ENCODE peak calls at places on chromosomes 11 and 22, in five cellular contexts. C is fibroblast of the aortic adventitia; Z is activated naive CD4-positive, alpha-beta T cell treated with Interleukin-2 at 50 U/mL for 16 hours; N is cardiac muscle cell; D is activated T-cell treated with anti-CD3 and anti-CD28 coated beads, Interleukin-2, amount 50 U/mL, for 72 hours. R is an unnamed sample.

GRCh38 chr22:35477911-35478582 is 62.6 kb upstream of the RASD2 start:
- DNase-seq in C (peak), Z (no peak), N (no peak), D (no peak), R (peak)

GRCh38 chr11:115745041-115745440 is 240.8 kb upstream of the CADM1 start:
- DNase-seq in C (no peak), Z (no peak), N (no peak), D (no peak), R (no peak)

GRCh38 chr11:2625183-2625582 is 74.6 kb downstream of the KCNQ1OT1 start:
- DNase-seq in C (no peak), Z (no peak), N (no peak), D (no peak), R (no peak)

GRCh38 chr11:122808494-122808893 is 29.8 kb upstream of the CRTAM start:
- DNase-seq in C (peak), Z (no peak), N (no peak), D (no peak), R (peak)

GRCh38 chr11:35363246-35364100 is 55.9 kb downstream of the SLC1A2 start:
- DNase-seq in C (peak), Z (no peak), N (no peak), D (no peak), R (no peak)

GRCh38 chr22:41356430-41357028 is 25.2 kb upstream of the TEF start:
- DNase-seq in C (no peak), Z (no peak), N (no peak), D (no peak), R (no peak)

GRCh38 chr22:43537019-43537585 is 125.3 kb downstream of the MPPED1 start:
- DNase-seq in C (no peak), Z (no peak), N (no peak), D (no peak), R (no peak)

GRCh38 chr11:13486926-13487660 is 8.7 kb downstream of the PTH start:
- DNase-seq in C (peak), Z (peak), N (peak), D (peak), R (no peak)

GRCh38 chr11:64720167-64720566 is 2.8 kb downstream of the NRXN2 start:
- DNase-seq in C (no peak), Z (no peak), N (no peak), D (no peak), R (no peak)

GRCh38 chr22:49658902-49659280 is 168.8 kb downstream of the BRD1 start:
- DNase-seq in C (no peak), Z (no peak), N (no peak), D (no peak), R (no peak)

GRCh38 chr22:26671317-26672059 is 14.1 kb downstream of the MIAT start:
- DNase-seq in C (no peak), Z (peak), N (no peak), D (peak), R (no peak)

GRCh38 chr11:62122076-62122475 is 1.7 kb upstream of the INCENP start:
- DNase-seq in C (no peak), Z (no peak), N (peak), D (no peak), R (no peak)

GRCh38 chr22:50261615-50262459 is at the start of gene MAPK12:
- DNase-seq in C (no peak), Z (no peak), N (peak), D (no peak), R (no peak)

GRCh38 chr11:70116386-70117077 is 38.4 kb downstream of the ANO1 start:
- DNase-seq in C (no peak), Z (no peak), N (peak), D (no peak), R (no peak)

GRCh38 chr11:83007909-83008580 is 63.7 kb downstream of the RAB30 start:
- DNase-seq in C (peak), Z (no peak), N (peak), D (no peak), R (peak)

GRCh38 chr11:44327730-44328691 is 18.1 kb upstream of the ALX4 start:
- DNase-seq in C (no peak), Z (no peak), N (no peak), D (no peak), R (no peak)

GRCh38 chr11:44066732-44067131 is 662 bp downstream of the ACCS start:
- DNase-seq in C (peak), Z (no peak), N (no peak), D (no peak), R (peak)

GRCh38 chr11:75654314-75654713 is 14.5 kb downstream of the MAP6 start:
- DNase-seq in C (peak), Z (no peak), N (no peak), D (peak), R (no peak)

GRCh38 chr11:128956401-128957203 is 13.9 kb upstream of the TP53AIP1 start:
- DNase-seq in C (peak), Z (no peak), N (peak), D (peak), R (peak)

GRCh38 chr22:26134654-26135330 is 34.5 kb upstream of the SEZ6L start:
- DNase-seq in C (no peak), Z (no peak), N (no peak), D (peak), R (no peak)

GRCh38 chr11:132982769-132983168 is 549.5 kb downstream of the OPCML start:
- DNase-seq in C (no peak), Z (no peak), N (no peak), D (no peak), R (no peak)

GRCh38 chr11:33475999-33476398 is 218.8 kb downstream of the HIPK3 start:
- DNase-seq in C (peak), Z (no peak), N (peak), D (no peak), R (peak)

GRCh38 chr11:108985611-108986279 is 320.9 kb downstream of the DDX10 start:
- DNase-seq in C (peak), Z (no peak), N (no peak), D (no peak), R (no peak)

GRCh38 chr11:64250875-64251721 is at the start of gene PLCB3:
- DNase-seq in C (no peak), Z (peak), N (peak), D (peak), R (peak)

GRCh38 chr11:18704698-18705097 is 6.1 kb downstream of the TMEM86A start:
- DNase-seq in C (no peak), Z (no peak), N (no peak), D (no peak), R (no peak)

GRCh38 chr11:79108851-79109250 is 332.0 kb downstream of the TENM4 start:
- DNase-seq in C (no peak), Z (no peak), N (no peak), D (no peak), R (no peak)

GRCh38 chr11:45590743-45591142 is 74.7 kb downstream of the CHST1 start:
- DNase-seq in C (peak), Z (no peak), N (no peak), D (no peak), R (no peak)

GRCh38 chr11:8168485-8169257 is at the start of gene RIC3:
- DNase-seq in C (no peak), Z (peak), N (peak), D (peak), R (no peak)

R was measured in COLO829.